ENCODE peak calls at places on chromosomes 7 and 10, in seven cellular contexts. One of them, this sample, is unnamed.

GRCh38 chr10:87861566-87861952 is 1.8 kb downstream of the KLLN start:
- DNase-seq in activated CD4-positive, alpha-beta memory T cell treated with anti-CD3 and anti-CD28 coated beads for 36 hours: no peak
- DNase-seq in CD4-positive, CD25-positive, alpha-beta regulatory T cell: no peak
- DNase-seq in NCI-H1105 treated with DMSO at 0.1 percent for 48 hours: no peak
- DNase-seq in BE2C: no peak
- DNase-seq in fibroblast of mammary gland: peak; percentile 92
- DNase-seq in anterior cingulate cortex: peak; percentile 44
- DNase-seq in this sample: no peak

GRCh38 chr10:72353963-72354355 is 760 bp downstream of the DNAJB12 start:
- DNase-seq in activated CD4-positive, alpha-beta memory T cell treated with anti-CD3 and anti-CD28 coated beads for 36 hours: no peak
- DNase-seq in CD4-positive, CD25-positive, alpha-beta regulatory T cell: no peak
- DNase-seq in NCI-H1105 treated with DMSO at 0.1 percent for 48 hours: no peak
- DNase-seq in BE2C: no peak
- DNase-seq in fibroblast of mammary gland: peak; percentile 25
- DNase-seq in anterior cingulate cortex: no peak
- DNase-seq in this sample: no peak

GRCh38 chr7:14430921-14431320 is 441.5 kb upstream of the ETV1 start:
- DNase-seq in activated CD4-positive, alpha-beta memory T cell treated with anti-CD3 and anti-CD28 coated beads for 36 hours: no peak
- DNase-seq in CD4-positive, CD25-positive, alpha-beta regulatory T cell: no peak
- DNase-seq in NCI-H1105 treated with DMSO at 0.1 percent for 48 hours: no peak
- DNase-seq in BE2C: no peak
- DNase-seq in fibroblast of mammary gland: no peak
- DNase-seq in anterior cingulate cortex: no peak
- DNase-seq in this sample: no peak

GRCh38 chr10:100735345-100736143 is 9.8 kb upstream of the PAX2 start:
- DNase-seq in activated CD4-positive, alpha-beta memory T cell treated with anti-CD3 and anti-CD28 coated beads for 36 hours: no peak
- DNase-seq in CD4-positive, CD25-positive, alpha-beta regulatory T cell: no peak
- DNase-seq in NCI-H1105 treated with DMSO at 0.1 percent for 48 hours: no peak
- DNase-seq in BE2C: no peak
- DNase-seq in fibroblast of mammary gland: no peak
- DNase-seq in anterior cingulate cortex: no peak
- DNase-seq in this sample: no peak

GRCh38 chr7:51123322-51124021 is 193.1 kb downstream of the COBL start:
- DNase-seq in activated CD4-positive, alpha-beta memory T cell treated with anti-CD3 and anti-CD28 coated beads for 36 hours: peak; percentile 92
- DNase-seq in CD4-positive, CD25-positive, alpha-beta regulatory T cell: no peak
- DNase-seq in NCI-H1105 treated with DMSO at 0.1 percent for 48 hours: no peak
- DNase-seq in BE2C: no peak
- DNase-seq in fibroblast of mammary gland: peak; percentile 97
- DNase-seq in anterior cingulate cortex: peak; percentile 38
- DNase-seq in this sample: no peak

GRCh38 chr10:101579516-101579870 is 8.6 kb downstream of the POLL start:
- DNase-seq in activated CD4-positive, alpha-beta memory T cell treated with anti-CD3 and anti-CD28 coated beads for 36 hours: no peak
- DNase-seq in CD4-positive, CD25-positive, alpha-beta regulatory T cell: no peak
- DNase-seq in NCI-H1105 treated with DMSO at 0.1 percent for 48 hours: no peak
- DNase-seq in BE2C: no peak
- DNase-seq in fibroblast of mammary gland: no peak
- DNase-seq in anterior cingulate cortex: no peak
- DNase-seq in this sample: no peak

GRCh38 chr10:130111848-130112180 is 1.2 kb upstream of the C10orf143 start:
- DNase-seq in activated CD4-positive, alpha-beta memory T cell treated with anti-CD3 and anti-CD28 coated beads for 36 hours: peak; percentile 57
- DNase-seq in CD4-positive, CD25-positive, alpha-beta regulatory T cell: no peak
- DNase-seq in NCI-H1105 treated with DMSO at 0.1 percent for 48 hours: no peak
- DNase-seq in BE2C: no peak
- DNase-seq in fibroblast of mammary gland: peak; percentile 7
- DNase-seq in anterior cingulate cortex: no peak
- DNase-seq in this sample: no peak

GRCh38 chr7:47153076-47153475 is 428.8 kb downstream of the TNS3 start:
- DNase-seq in activated CD4-positive, alpha-beta memory T cell treated with anti-CD3 and anti-CD28 coated beads for 36 hours: no peak
- DNase-seq in CD4-positive, CD25-positive, alpha-beta regulatory T cell: no peak
- DNase-seq in NCI-H1105 treated with DMSO at 0.1 percent for 48 hours: peak; percentile 87
- DNase-seq in BE2C: no peak
- DNase-seq in fibroblast of mammary gland: peak; percentile 91
- DNase-seq in anterior cingulate cortex: no peak
- DNase-seq in this sample: no peak

GRCh38 chr10:78830062-78830974 is 238.4 kb upstream of the ZMIZ1 start:
- DNase-seq in activated CD4-positive, alpha-beta memory T cell treated with anti-CD3 and anti-CD28 coated beads for 36 hours: no peak
- DNase-seq in CD4-positive, CD25-positive, alpha-beta regulatory T cell: no peak
- DNase-seq in NCI-H1105 treated with DMSO at 0.1 percent for 48 hours: no peak
- DNase-seq in BE2C: no peak
- DNase-seq in fibroblast of mammary gland: peak; percentile 64
- DNase-seq in anterior cingulate cortex: no peak
- DNase-seq in this sample: no peak

GRCh38 chr7:156765901-156766656 is 125.5 kb downstream of the RNF32 start:
- DNase-seq in activated CD4-positive, alpha-beta memory T cell treated with anti-CD3 and anti-CD28 coated beads for 36 hours: no peak
- DNase-seq in CD4-positive, CD25-positive, alpha-beta regulatory T cell: no peak
- DNase-seq in NCI-H1105 treated with DMSO at 0.1 percent for 48 hours: no peak
- DNase-seq in BE2C: no peak
- DNase-seq in fibroblast of mammary gland: no peak
- DNase-seq in anterior cingulate cortex: no peak
- DNase-seq in this sample: no peak

GRCh38 chr7:50937727-50938126 is 155.0 kb upstream of the GRB10 start:
- DNase-seq in activated CD4-positive, alpha-beta memory T cell treated with anti-CD3 and anti-CD28 coated beads for 36 hours: no peak
- DNase-seq in CD4-positive, CD25-positive, alpha-beta regulatory T cell: no peak
- DNase-seq in NCI-H1105 treated with DMSO at 0.1 percent for 48 hours: no peak
- DNase-seq in BE2C: no peak
- DNase-seq in fibroblast of mammary gland: no peak
- DNase-seq in anterior cingulate cortex: no peak
- DNase-seq in this sample: no peak

GRCh38 chr7:44311561-44312495 is 13.6 kb downstream of the CAMK2B start:
- DNase-seq in activated CD4-positive, alpha-beta memory T cell treated with anti-CD3 and anti-CD28 coated beads for 36 hours: no peak
- DNase-seq in CD4-positive, CD25-positive, alpha-beta regulatory T cell: no peak
- DNase-seq in NCI-H1105 treated with DMSO at 0.1 percent for 48 hours: no peak
- DNase-seq in BE2C: no peak
- DNase-seq in fibroblast of mammary gland: no peak
- DNase-seq in anterior cingulate cortex: no peak
- DNase-seq in this sample: no peak

GRCh38 chr10:85224366-85224960 is 896.1 kb downstream of the CCSER2 start:
- DNase-seq in activated CD4-positive, alpha-beta memory T cell treated with anti-CD3 and anti-CD28 coated beads for 36 hours: no peak
- DNase-seq in CD4-positive, CD25-positive, alpha-beta regulatory T cell: no peak
- DNase-seq in NCI-H1105 treated with DMSO at 0.1 percent for 48 hours: no peak
- DNase-seq in BE2C: no peak
- DNase-seq in fibroblast of mammary gland: no peak
- DNase-seq in anterior cingulate cortex: no peak
- DNase-seq in this sample: no peak

GRCh38 chr7:37908221-37908788 is 8.3 kb downstream of the SFRP4 start:
- DNase-seq in activated CD4-positive, alpha-beta memory T cell treated with anti-CD3 and anti-CD28 coated beads for 36 hours: no peak
- DNase-seq in CD4-positive, CD25-positive, alpha-beta regulatory T cell: no peak
- DNase-seq in NCI-H1105 treated with DMSO at 0.1 percent for 48 hours: no peak
- DNase-seq in BE2C: no peak
- DNase-seq in fibroblast of mammary gland: peak; percentile 65
- DNase-seq in anterior cingulate cortex: no peak
- DNase-seq in this sample: no peak

GRCh38 chr10:72764151-72764550 is 72.2 kb downstream of the MCU start:
- DNase-seq in activated CD4-positive, alpha-beta memory T cell treated with anti-CD3 and anti-CD28 coated beads for 36 hours: no peak
- DNase-seq in CD4-positive, CD25-positive, alpha-beta regulatory T cell: no peak
- DNase-seq in NCI-H1105 treated with DMSO at 0.1 percent for 48 hours: no peak
- DNase-seq in BE2C: no peak
- DNase-seq in fibroblast of mammary gland: peak; percentile 59
- DNase-seq in anterior cingulate cortex: no peak
- DNase-seq in this sample: no peak

GRCh38 chr7:157496426-157497275 is 159.8 kb downstream of the DNAJB6 start:
- DNase-seq in activated CD4-positive, alpha-beta memory T cell treated with anti-CD3 and anti-CD28 coated beads for 36 hours: peak; percentile 8
- DNase-seq in CD4-positive, CD25-positive, alpha-beta regulatory T cell: no peak
- DNase-seq in NCI-H1105 treated with DMSO at 0.1 percent for 48 hours: no peak
- DNase-seq in BE2C: no peak
- DNase-seq in fibroblast of mammary gland: no peak
- DNase-seq in anterior cingulate cortex: no peak
- DNase-seq in this sample: no peak

This sample was measured in H1.